ENCODE peak calls at places on chromosomes 2 and 18, in seven cellular contexts. Q, A, V, L, T, G and E are unnamed samples.

GRCh38 chr18:26706796-26707406 is 158.5 kb upstream of the KCTD1 start:
- DNase-seq in Q (no peak), A (no peak), V (no peak), L (no peak), T (no peak), G (no peak), E (no peak)

GRCh38 chr2:98483257-98483861 is 38.7 kb downstream of the INPP4A start:
- DNase-seq in Q (no peak), A (no peak), V (no peak), L (no peak), T (no peak), G (no peak), E (no peak)

GRCh38 chr2:96806468-96807126 is 9.5 kb upstream of the CNNM3 start:
- DNase-seq in Q (no peak), A (no peak), V (no peak), L (no peak), T (no peak), G (no peak), E (no peak)

GRCh38 chr2:236348279-236348678 is 84.1 kb upstream of the ASB18 start:
- DNase-seq in Q (no peak), A (no peak), V (no peak), L (no peak), T (no peak), G (no peak), E (no peak)

GRCh38 chr18:34835466-34835865 is 125.4 kb downstream of the DTNA start:
- DNase-seq in Q (no peak), A (no peak), V (no peak), L (no peak), T (no peak), G (no peak), E (no peak)

GRCh38 chr2:96340493-96341414 is 5.2 kb downstream of the NCAPH start:
- DNase-seq in Q (no peak), A (no peak), V (peak; percentile 61), L (peak; percentile 61), T (peak; percentile 26), G (peak; percentile 52), E (peak; percentile 44)

GRCh38 chr2:207768168-207768890 is 1.4 kb downstream of the FZD5 start:
- DNase-seq in Q (peak; percentile 1), A (peak; percentile 32), V (peak; percentile 64), L (peak; percentile 56), T (no peak), G (peak; percentile 58), E (no peak)

GRCh38 chr18:80196528-80197320 is 50.6 kb downstream of the PARD6G start:
- DNase-seq in Q (no peak), A (no peak), V (peak; percentile 52), L (peak; percentile 66), T (peak; percentile 16), G (peak; percentile 10), E (peak; percentile 9)

GRCh38 chr2:179751184-179751809 is 110.1 kb downstream of the ZNF385B start:
- DNase-seq in Q (peak; percentile 77), A (no peak), V (peak; percentile 58), L (peak; percentile 39), T (peak; percentile 5), G (peak; percentile 18), E (peak; percentile 37)

GRCh38 chr18:60157810-60158209 is 214.8 kb downstream of the MC4R start:
- DNase-seq in Q (no peak), A (no peak), V (no peak), L (no peak), T (no peak), G (no peak), E (no peak)

GRCh38 chr2:65232636-65233035 is 5.0 kb downstream of the ACTR2 start:
- DNase-seq in Q (peak; percentile 78), A (no peak), V (peak; percentile 73), L (peak; percentile 93), T (peak; percentile 74), G (peak; percentile 71), E (peak; percentile 71)

GRCh38 chr2:213199871-213200270 is 48.5 kb upstream of the IKZF2 start:
- DNase-seq in Q (no peak), A (no peak), V (peak; percentile 33), L (peak; percentile 75), T (peak; percentile 57), G (peak; percentile 75), E (no peak)

GRCh38 chr2:240499309-240500301 is 58.2 kb downstream of the ANKMY1 start:
- DNase-seq in Q (no peak), A (no peak), V (no peak), L (no peak), T (no peak), G (no peak), E (no peak)

GRCh38 chr2:30935795-30936194 is 128.5 kb upstream of the CAPN13 start:
- DNase-seq in Q (no peak), A (no peak), V (no peak), L (no peak), T (no peak), G (no peak), E (no peak)

GRCh38 chr2:85902496-85902895 is 13.7 kb upstream of the ST3GAL5 start:
- DNase-seq in Q (no peak), A (no peak), V (peak; percentile 68), L (peak; percentile 90), T (peak; percentile 46), G (peak; percentile 54), E (peak; percentile 86)

GRCh38 chr18:22559414-22560282 is 141.9 kb upstream of the CTAGE1 start:
- DNase-seq in Q (peak; percentile 70), A (no peak), V (peak; percentile 64), L (peak; percentile 79), T (peak; percentile 80), G (peak; percentile 79), E (no peak)

GRCh38 chr2:189267925-189268579 is 88.5 kb upstream of the COL5A2 start:
- DNase-seq in Q (no peak), A (no peak), V (peak; percentile 73), L (peak; percentile 88), T (peak; percentile 60), G (peak; percentile 76), E (peak; percentile 71)

GRCh38 chr2:70007151-70007550 is 45.7 kb upstream of the ASPRV1 start:
- DNase-seq in Q (no peak), A (no peak), V (no peak), L (no peak), T (no peak), G (no peak), E (no peak)

GRCh38 chr2:129936334-129936934 is 43.0 kb upstream of the RAB6C start:
- DNase-seq in Q (no peak), A (peak; percentile 59), V (no peak), L (no peak), T (peak; percentile 4), G (no peak), E (peak; percentile 7)

GRCh38 chr2:231007159-231008045 is 11.5 kb downstream of the SPATA3 start:
- DNase-seq in Q (no peak), A (no peak), V (no peak), L (no peak), T (no peak), G (no peak), E (no peak)

GRCh38 chr2:172995323-172996244 is 80.1 kb upstream of the MAP3K20 start:
- DNase-seq in Q (peak; percentile 71), A (no peak), V (peak; percentile 85), L (peak; percentile 98), T (peak; percentile 84), G (peak; percentile 88), E (peak; percentile 89)

GRCh38 chr18:45678850-45679249 is 45.1 kb upstream of the SLC14A1 start:
- DNase-seq in Q (no peak), A (no peak), V (no peak), L (peak; percentile 25), T (no peak), G (no peak), E (no peak)

GRCh38 chr2:4992226-4992625 is 700.0 kb upstream of the SOX11 start:
- DNase-seq in Q (no peak), A (peak; percentile 55), V (no peak), L (no peak), T (no peak), G (no peak), E (no peak)

GRCh38 chr2:97724946-97725688 is 11.7 kb downstream of the ZAP70 start:
- DNase-seq in Q (no peak), A (no peak), V (no peak), L (no peak), T (no peak), G (no peak), E (no peak)

GRCh38 chr2:136051001-136051724 is 65.7 kb upstream of the DARS1 start:
- DNase-seq in Q (no peak), A (no peak), V (no peak), L (no peak), T (no peak), G (no peak), E (no peak)

GRCh38 chr2:174902491-174903242 is 102.5 kb downstream of the CHN1 start:
- DNase-seq in Q (no peak), A (no peak), V (no peak), L (peak; percentile 13), T (no peak), G (no peak), E (no peak)

GRCh38 chr2:67694464-67694863 is 297.3 kb downstream of the ETAA1 start:
- DNase-seq in Q (no peak), A (peak; percentile 46), V (no peak), L (no peak), T (no peak), G (no peak), E (no peak)

GRCh38 chr2:130807659-130808385 is 28.9 kb upstream of the ARHGEF4 start:
- DNase-seq in Q (no peak), A (no peak), V (peak; percentile 36), L (no peak), T (no peak), G (no peak), E (no peak)

GRCh38 chr2:144510206-144510991 is 9.5 kb downstream of the ZEB2 start:
- DNase-seq in Q (peak; percentile 46), A (no peak), V (peak; percentile 92), L (peak; percentile 85), T (peak; percentile 92), G (peak; percentile 91), E (peak; percentile 86)

GRCh38 chr18:12076424-12077140 is 17.1 kb upstream of the ANKRD62 start:
- DNase-seq in Q (peak; percentile 20), A (no peak), V (no peak), L (peak; percentile 60), T (no peak), G (peak; percentile 21), E (no peak)

GRCh38 chr18:51361130-51361860 is 163.8 kb upstream of the MEX3C start:
- DNase-seq in Q (peak; percentile 82), A (no peak), V (no peak), L (no peak), T (peak; percentile 15), G (no peak), E (no peak)

GRCh38 chr18:44882163-44882881 is 201.6 kb downstream of the SETBP1 start:
- DNase-seq in Q (no peak), A (no peak), V (no peak), L (no peak), T (no peak), G (no peak), E (no peak)

GRCh38 chr2:142325870-142326269 is 195.1 kb upstream of the LRP1B start:
- DNase-seq in Q (no peak), A (no peak), V (no peak), L (no peak), T (no peak), G (no peak), E (no peak)